ENCODE peak calls at places on chromosome 14, in four cellular contexts. One of them, this sample, is unnamed. For H3K27me3, the result is how much of the 10 kb centered on the place peaks cover.

GRCh38 chr14:104734991-104735779 is 11.2 kb downstream of the ADSS1 start:
- DNase-seq in breast epithelium: no peak
- DNase-seq in heart left ventricle: no peak
- DNase-seq in K562: no peak
- DNase-seq in this sample: peak

GRCh38 chr14:53628747-53629146 is 327.9 kb downstream of the BMP4 start:
- DNase-seq in breast epithelium: no peak
- DNase-seq in heart left ventricle: no peak
- DNase-seq in K562: no peak
- DNase-seq in this sample: no peak

GRCh38 chr14:23483216-23483854 is 13.8 kb downstream of the NGDN start:
- DNase-seq in breast epithelium: no peak
- DNase-seq in heart left ventricle: no peak
- DNase-seq in K562: peak
- DNase-seq in this sample: no peak

GRCh38 chr14:67068246-67068645 is 121.0 kb upstream of the GARIN2 start:
- DNase-seq in breast epithelium: no peak
- DNase-seq in heart left ventricle: no peak
- DNase-seq in K562: no peak
- DNase-seq in this sample: no peak

GRCh38 chr14:65373671-65374039 is 38.9 kb upstream of the FUT8 start:
- DNase-seq in breast epithelium: no peak
- DNase-seq in heart left ventricle: no peak
- DNase-seq in K562: no peak
- DNase-seq in this sample: peak

GRCh38 chr14:95515080-95515489 is 1.4 kb downstream of the SYNE3 start:
- DNase-seq in breast epithelium: no peak
- DNase-seq in heart left ventricle: peak
- DNase-seq in K562: no peak
- DNase-seq in this sample: no peak

GRCh38 chr14:23366163-23366921 is 1.4 kb upstream of the EFS start:
- DNase-seq in breast epithelium: peak
- DNase-seq in heart left ventricle: peak
- DNase-seq in K562: peak
- DNase-seq in this sample: no peak

GRCh38 chr14:40164083-40164482 is 731.9 kb upstream of the FBXO33 start:
- DNase-seq in breast epithelium: no peak
- DNase-seq in heart left ventricle: no peak
- DNase-seq in K562: no peak
- DNase-seq in this sample: no peak

GRCh38 chr14:79822034-79822433 is 389.3 kb downstream of the DIO2 start:
- DNase-seq in breast epithelium: no peak
- DNase-seq in heart left ventricle: no peak
- DNase-seq in K562: no peak
- DNase-seq in this sample: no peak

GRCh38 chr14:30443368-30444007 is 115.5 kb upstream of the G2E3 start:
- DNase-seq in breast epithelium: no peak
- DNase-seq in heart left ventricle: no peak
- DNase-seq in K562: no peak
- DNase-seq in this sample: no peak

GRCh38 chr14:49940805-49941421 is 48.0 kb downstream of the ARF6 start:
- DNase-seq in breast epithelium: no peak
- DNase-seq in heart left ventricle: no peak
- DNase-seq in K562: no peak
- DNase-seq in this sample: no peak

GRCh38 chr14:103127356-103127755 is 4.1 kb downstream of the TNFAIP2 start:
- DNase-seq in breast epithelium: no peak
- DNase-seq in heart left ventricle: no peak
- DNase-seq in K562: no peak
- DNase-seq in this sample: no peak
- TF ChIP-seq POLR2A in breast epithelium: no peak
- TF ChIP-seq POLR2A in heart left ventricle: no peak
- TF ChIP-seq POLR2A in K562: no peak
- TF ChIP-seq POLR2A in this sample: no peak

GRCh38 chr14:36520601-36521525 is 831 bp upstream of the NKX2-1 start:
- DNase-seq in breast epithelium: no peak
- DNase-seq in heart left ventricle: no peak
- DNase-seq in K562: peak
- DNase-seq in this sample: no peak
- H3K27me3 ChIP-seq in breast epithelium: under half
- H3K27me3 ChIP-seq in heart left ventricle: half or more
- H3K27me3 ChIP-seq in K562: half or more
- H3K27me3 ChIP-seq in this sample: half or more

DNA sequence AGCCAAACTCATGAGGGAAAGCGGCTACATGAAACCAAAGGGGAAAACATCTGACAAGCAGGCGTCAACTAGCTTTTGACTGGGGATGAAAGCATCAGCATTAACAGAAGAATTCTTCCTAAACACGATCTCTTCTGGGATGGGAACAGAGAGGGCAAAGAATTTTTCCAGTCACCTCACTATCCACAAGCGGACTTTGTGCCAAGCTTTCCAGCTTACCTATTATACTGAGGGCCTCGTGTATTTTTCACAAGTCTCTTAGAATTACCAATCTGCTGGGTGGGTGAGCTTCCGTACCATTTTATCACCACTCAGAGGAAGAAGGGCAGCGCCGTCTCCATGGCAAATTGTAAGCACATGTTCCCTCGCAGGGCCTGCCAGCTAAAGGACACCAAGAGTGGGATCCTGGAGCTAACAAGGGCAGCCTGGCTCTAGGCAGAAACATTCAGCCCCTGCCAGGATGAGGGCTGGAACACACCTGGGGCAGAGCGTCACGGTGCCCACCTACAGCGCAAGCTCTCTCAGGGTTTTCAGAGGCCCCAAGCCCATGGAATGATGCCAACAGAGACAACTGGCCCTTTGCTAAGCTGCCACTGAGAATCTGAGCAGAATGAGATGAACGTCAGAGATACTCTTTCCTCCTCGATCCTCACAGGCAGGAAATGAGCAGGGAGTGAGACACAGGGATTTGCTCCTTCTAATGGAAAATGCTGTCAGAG is 74.6 kb downstream of the CHGA start:
- DNase-seq in breast epithelium: no peak
- DNase-seq in heart left ventricle: no peak
- DNase-seq in K562: no peak
- DNase-seq in this sample: no peak
- TF ChIP-seq POLR2A in breast epithelium: no peak
- TF ChIP-seq POLR2A in heart left ventricle: no peak
- TF ChIP-seq POLR2A in K562: no peak
- TF ChIP-seq POLR2A in this sample: no peak

GRCh38 chr14:60506985-60507829 is 1.7 kb upstream of the SIX6 start:
- DNase-seq in breast epithelium: no peak
- DNase-seq in heart left ventricle: no peak
- DNase-seq in K562: no peak
- DNase-seq in this sample: no peak

GRCh38 chr14:60508363-60508706 is 611 bp upstream of the SIX6 start:
- DNase-seq in breast epithelium: no peak
- DNase-seq in heart left ventricle: no peak
- DNase-seq in K562: no peak
- DNase-seq in this sample: no peak

GRCh38 chr14:60505448-60505847 is 3.5 kb upstream of the SIX6 start:
- DNase-seq in breast epithelium: no peak
- DNase-seq in heart left ventricle: no peak
- DNase-seq in K562: no peak
- DNase-seq in this sample: no peak

GRCh38 chr14:60506462-60506984 is 2.4 kb upstream of the SIX6 start:
- DNase-seq in breast epithelium: no peak
- DNase-seq in heart left ventricle: no peak
- DNase-seq in K562: no peak
- DNase-seq in this sample: no peak

DNA sequence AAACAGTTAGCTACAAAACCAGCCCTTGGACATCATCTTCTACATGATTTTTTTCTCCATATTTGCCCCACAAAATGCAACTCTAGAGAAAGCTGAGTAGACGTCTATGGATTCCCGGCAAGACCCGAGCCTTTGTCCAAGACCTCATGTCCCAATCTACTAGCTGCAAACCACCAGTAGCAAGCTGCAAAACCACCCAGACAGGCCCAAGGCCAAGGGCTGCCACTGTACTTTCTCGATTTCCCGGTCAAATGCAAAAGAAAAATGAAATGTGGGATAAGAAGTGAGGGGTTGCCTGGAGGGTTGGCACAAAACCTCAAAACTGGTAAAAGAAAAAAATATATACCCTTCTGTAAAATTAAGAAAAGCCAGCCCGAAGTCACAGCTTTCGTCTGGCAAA is 2.9 kb upstream of the SIX6 start:
- DNase-seq in breast epithelium: no peak
- DNase-seq in heart left ventricle: no peak
- DNase-seq in K562: no peak
- DNase-seq in this sample: no peak
- H3K27me3 ChIP-seq in breast epithelium: under half
- H3K27me3 ChIP-seq in heart left ventricle: half or more
- H3K27me3 ChIP-seq in K562: under half
- H3K27me3 ChIP-seq in this sample: under half

GRCh38 chr14:37595809-37596595 is 573 bp downstream of the TTC6 start:
- DNase-seq in breast epithelium: peak
- DNase-seq in heart left ventricle: no peak
- DNase-seq in K562: peak
- DNase-seq in this sample: no peak
- TF ChIP-seq POLR2A in breast epithelium: no peak
- TF ChIP-seq POLR2A in heart left ventricle: no peak
- TF ChIP-seq POLR2A in K562: peak
- TF ChIP-seq POLR2A in this sample: no peak

This sample was measured in gastrocnemius medialis.